ENCODE peak calls at places on chromosome 1, in seven cellular contexts. One of them, this sample, is unnamed.
A peak's percentile ranks its signal among the peaks of the same experiment; 100 is the strongest.

GRCh38 chr1:2394220-2394619 is 2.6 kb downstream of the RER1 start:
- DNase-seq in HL-60: no peak
- DNase-seq in uterus: no peak
- DNase-seq in body of pancreas: no peak
- DNase-seq in astrocyte: no peak
- DNase-seq in substantia nigra: no peak
- DNase-seq in keratinocyte: no peak
- DNase-seq in this sample: no peak

GRCh38 chr1:240282061-240282830 is 190.6 kb downstream of the FMN2 start:
- DNase-seq in HL-60: no peak
- DNase-seq in uterus: no peak
- DNase-seq in body of pancreas: no peak
- DNase-seq in astrocyte: no peak
- DNase-seq in substantia nigra: no peak
- DNase-seq in keratinocyte: no peak
- DNase-seq in this sample: no peak

GRCh38 chr1:27408151-27408550 is 15.7 kb downstream of the GPR3 start:
- DNase-seq in HL-60: no peak
- DNase-seq in uterus: no peak
- DNase-seq in body of pancreas: no peak
- DNase-seq in astrocyte: peak; percentile 61
- DNase-seq in substantia nigra: no peak
- DNase-seq in keratinocyte: no peak
- DNase-seq in this sample: no peak

GRCh38 chr1:56508523-56508983 is 70.8 kb downstream of the PLPP3 start:
- DNase-seq in HL-60: peak; percentile 53
- DNase-seq in uterus: no peak
- DNase-seq in body of pancreas: peak; percentile 85
- DNase-seq in astrocyte: no peak
- DNase-seq in substantia nigra: no peak
- DNase-seq in keratinocyte: peak; percentile 28
- DNase-seq in this sample: no peak

GRCh38 chr1:113917400-113918082 is 11.6 kb upstream of the HIPK1 start:
- DNase-seq in HL-60: no peak
- DNase-seq in uterus: no peak
- DNase-seq in body of pancreas: no peak
- DNase-seq in astrocyte: no peak
- DNase-seq in substantia nigra: no peak
- DNase-seq in keratinocyte: peak; percentile 72
- DNase-seq in this sample: no peak

GRCh38 chr1:170414989-170415733 is 116.8 kb upstream of the GORAB start:
- DNase-seq in HL-60: no peak
- DNase-seq in uterus: peak; percentile 30
- DNase-seq in body of pancreas: no peak
- DNase-seq in astrocyte: peak; percentile 42
- DNase-seq in substantia nigra: no peak
- DNase-seq in keratinocyte: no peak
- DNase-seq in this sample: no peak

GRCh38 chr1:66403031-66403731 is 130.8 kb upstream of the SGIP1 start:
- DNase-seq in HL-60: no peak
- DNase-seq in uterus: no peak
- DNase-seq in body of pancreas: no peak
- DNase-seq in astrocyte: no peak
- DNase-seq in substantia nigra: no peak
- DNase-seq in keratinocyte: no peak
- DNase-seq in this sample: no peak

GRCh38 chr1:51920130-51920529 is 41.6 kb upstream of the NRDC start:
- DNase-seq in HL-60: no peak
- DNase-seq in uterus: no peak
- DNase-seq in body of pancreas: no peak
- DNase-seq in astrocyte: no peak
- DNase-seq in substantia nigra: no peak
- DNase-seq in keratinocyte: no peak
- DNase-seq in this sample: no peak

GRCh38 chr1:47938556-47938955 is 58.6 kb downstream of the TRABD2B start:
- DNase-seq in HL-60: no peak
- DNase-seq in uterus: no peak
- DNase-seq in body of pancreas: no peak
- DNase-seq in astrocyte: no peak
- DNase-seq in substantia nigra: no peak
- DNase-seq in keratinocyte: no peak
- DNase-seq in this sample: no peak

GRCh38 chr1:47189844-47190562 is at the start of gene PDZK1IP1:
- DNase-seq in HL-60: no peak
- DNase-seq in uterus: peak; percentile 75
- DNase-seq in body of pancreas: peak; percentile 91
- DNase-seq in astrocyte: peak; percentile 63
- DNase-seq in substantia nigra: peak; percentile 10
- DNase-seq in keratinocyte: no peak
- DNase-seq in this sample: peak; percentile 89

GRCh38 chr1:154759196-154759595 is 110.9 kb downstream of the KCNN3 start:
- DNase-seq in HL-60: no peak
- DNase-seq in uterus: peak; percentile 12
- DNase-seq in body of pancreas: no peak
- DNase-seq in astrocyte: no peak
- DNase-seq in substantia nigra: no peak
- DNase-seq in keratinocyte: no peak
- DNase-seq in this sample: no peak

GRCh38 chr1:52904590-52905375 is 16.8 kb downstream of the ECHDC2 start:
- DNase-seq in HL-60: peak; percentile 32
- DNase-seq in uterus: no peak
- DNase-seq in body of pancreas: peak; percentile 27
- DNase-seq in astrocyte: no peak
- DNase-seq in substantia nigra: no peak
- DNase-seq in keratinocyte: no peak
- DNase-seq in this sample: no peak

GRCh38 chr1:163924041-163924440 is 602.3 kb downstream of the NUF2 start:
- DNase-seq in HL-60: peak; percentile 48
- DNase-seq in uterus: no peak
- DNase-seq in body of pancreas: no peak
- DNase-seq in astrocyte: no peak
- DNase-seq in substantia nigra: no peak
- DNase-seq in keratinocyte: no peak
- DNase-seq in this sample: no peak

GRCh38 chr1:111706921-111707320 is 32.3 kb downstream of the INKA2 start:
- DNase-seq in HL-60: no peak
- DNase-seq in uterus: no peak
- DNase-seq in body of pancreas: no peak
- DNase-seq in astrocyte: peak; percentile 25
- DNase-seq in substantia nigra: no peak
- DNase-seq in keratinocyte: no peak
- DNase-seq in this sample: no peak

GRCh38 chr1:158037876-158038359 is 44.5 kb downstream of the KIRREL1 start:
- DNase-seq in HL-60: no peak
- DNase-seq in uterus: no peak
- DNase-seq in body of pancreas: no peak
- DNase-seq in astrocyte: no peak
- DNase-seq in substantia nigra: no peak
- DNase-seq in keratinocyte: no peak
- DNase-seq in this sample: no peak

GRCh38 chr1:205451202-205451601 is 4.6 kb downstream of the BLACAT1 start:
- DNase-seq in HL-60: no peak
- DNase-seq in uterus: no peak
- DNase-seq in body of pancreas: no peak
- DNase-seq in astrocyte: no peak
- DNase-seq in substantia nigra: no peak
- DNase-seq in keratinocyte: peak; percentile 63
- DNase-seq in this sample: no peak

GRCh38 chr1:19436716-19437476 is 48.4 kb downstream of the CAPZB start:
- DNase-seq in HL-60: peak; percentile 85
- DNase-seq in uterus: peak; percentile 74
- DNase-seq in body of pancreas: peak; percentile 62
- DNase-seq in astrocyte: peak; percentile 46
- DNase-seq in substantia nigra: peak; percentile 35
- DNase-seq in keratinocyte: no peak
- DNase-seq in this sample: no peak

GRCh38 chr1:229101011-229101410 is 169.9 kb upstream of the RAB4A start:
- DNase-seq in HL-60: no peak
- DNase-seq in uterus: no peak
- DNase-seq in body of pancreas: no peak
- DNase-seq in astrocyte: no peak
- DNase-seq in substantia nigra: no peak
- DNase-seq in keratinocyte: no peak
- DNase-seq in this sample: no peak

GRCh38 chr1:36339615-36340014 is 16.2 kb upstream of the EVA1B start:
- DNase-seq in HL-60: no peak
- DNase-seq in uterus: no peak
- DNase-seq in body of pancreas: no peak
- DNase-seq in astrocyte: no peak
- DNase-seq in substantia nigra: no peak
- DNase-seq in keratinocyte: no peak
- DNase-seq in this sample: no peak
- H3K27ac ChIP-seq in HL-60: no peak overlapping the region
- H3K27ac ChIP-seq in uterus: no peak overlapping the region
- H3K27ac ChIP-seq in body of pancreas: no peak overlapping the region
- H3K27ac ChIP-seq in astrocyte: no peak overlapping the region
- H3K27ac ChIP-seq in substantia nigra: no peak overlapping the region
- H3K27ac ChIP-seq in keratinocyte: no peak overlapping the region
- H3K27ac ChIP-seq in this sample: no peak overlapping the region

DNA sequence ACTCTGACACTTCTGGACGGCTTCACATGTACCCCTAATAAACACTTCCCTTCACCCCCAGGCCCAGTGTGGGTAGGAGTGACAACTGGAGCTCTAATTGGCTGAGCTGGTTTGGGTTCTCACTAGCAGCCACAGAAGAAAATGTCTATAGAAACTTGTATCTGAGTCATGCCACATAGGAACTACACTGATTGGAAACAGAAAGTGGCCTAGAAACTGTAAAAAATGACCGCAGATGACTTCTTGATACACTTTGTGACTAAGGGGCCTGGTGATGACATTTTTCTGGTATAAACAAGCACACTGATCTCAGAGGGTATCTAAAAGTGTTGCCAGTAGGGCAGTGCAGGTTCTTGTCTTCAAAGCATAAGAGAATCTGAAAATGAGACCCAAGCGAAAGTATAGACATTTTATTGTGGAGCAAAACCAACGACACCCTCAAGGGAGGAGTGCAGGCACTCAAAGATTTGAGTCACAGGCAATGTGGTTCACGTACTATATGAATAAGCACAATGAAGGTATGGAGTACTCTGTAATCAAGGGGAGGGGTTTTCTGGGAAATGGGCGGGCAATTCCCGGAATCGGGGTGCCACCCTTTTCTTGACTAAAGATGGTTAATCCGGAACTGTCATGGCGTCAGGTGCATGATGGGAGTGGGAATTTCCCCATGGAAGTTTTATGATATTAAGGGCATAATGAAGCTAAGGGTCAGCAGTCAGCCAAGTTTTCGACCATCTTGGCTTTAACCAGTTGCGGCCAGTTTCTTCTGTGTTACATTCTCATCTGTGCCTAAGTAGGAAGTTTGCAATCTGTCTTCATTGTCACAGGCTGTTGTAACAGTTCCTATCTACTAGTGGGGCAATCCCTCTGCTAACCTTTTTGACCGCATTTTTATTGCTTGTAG is at the start of gene AIM2:
- DNase-seq in HL-60: peak; percentile 88
- DNase-seq in uterus: no peak
- DNase-seq in body of pancreas: no peak
- DNase-seq in astrocyte: peak; percentile 4
- DNase-seq in substantia nigra: no peak
- DNase-seq in keratinocyte: no peak
- DNase-seq in this sample: no peak
- H3K27ac ChIP-seq in HL-60: peak within 1 kb of the TSS; percentile 72
- H3K27ac ChIP-seq in uterus: no peak within 1 kb of the TSS
- H3K27ac ChIP-seq in body of pancreas: no peak within 1 kb of the TSS
- H3K27ac ChIP-seq in astrocyte: no peak within 1 kb of the TSS
- H3K27ac ChIP-seq in substantia nigra: no peak within 1 kb of the TSS
- H3K27ac ChIP-seq in keratinocyte: no peak within 1 kb of the TSS
- H3K27ac ChIP-seq in this sample: no peak within 1 kb of the TSS

GRCh38 chr1:199174336-199174735 is 535.5 kb downstream of the PTPRC start:
- DNase-seq in HL-60: no peak
- DNase-seq in uterus: no peak
- DNase-seq in body of pancreas: no peak
- DNase-seq in astrocyte: no peak
- DNase-seq in substantia nigra: no peak
- DNase-seq in keratinocyte: no peak
- DNase-seq in this sample: no peak
- H3K27ac ChIP-seq in HL-60: no peak overlapping the region
- H3K27ac ChIP-seq in uterus: no peak overlapping the region
- H3K27ac ChIP-seq in body of pancreas: no peak overlapping the region
- H3K27ac ChIP-seq in astrocyte: no peak overlapping the region
- H3K27ac ChIP-seq in substantia nigra: no peak overlapping the region
- H3K27ac ChIP-seq in keratinocyte: no peak overlapping the region
- H3K27ac ChIP-seq in this sample: no peak overlapping the region

GRCh38 chr1:208108646-208109330 is 135.4 kb downstream of the PLXNA2 start:
- DNase-seq in HL-60: no peak
- DNase-seq in uterus: no peak
- DNase-seq in body of pancreas: no peak
- DNase-seq in astrocyte: no peak
- DNase-seq in substantia nigra: no peak
- DNase-seq in keratinocyte: no peak
- DNase-seq in this sample: no peak
- H3K27ac ChIP-seq in HL-60: no peak overlapping the region
- H3K27ac ChIP-seq in uterus: no peak overlapping the region
- H3K27ac ChIP-seq in body of pancreas: no peak overlapping the region
- H3K27ac ChIP-seq in astrocyte: no peak overlapping the region
- H3K27ac ChIP-seq in substantia nigra: no peak overlapping the region
- H3K27ac ChIP-seq in keratinocyte: no peak overlapping the region
- H3K27ac ChIP-seq in this sample: no peak overlapping the region

GRCh38 chr1:223504741-223505140 is 111.5 kb downstream of the CCDC185 start:
- DNase-seq in HL-60: no peak
- DNase-seq in uterus: peak; percentile 22
- DNase-seq in body of pancreas: peak; percentile 14
- DNase-seq in astrocyte: peak; percentile 93
- DNase-seq in substantia nigra: no peak
- DNase-seq in keratinocyte: peak; percentile 70
- DNase-seq in this sample: no peak
- H3K27ac ChIP-seq in HL-60: no peak overlapping the region
- H3K27ac ChIP-seq in uterus: no peak overlapping the region
- H3K27ac ChIP-seq in body of pancreas: no peak overlapping the region
- H3K27ac ChIP-seq in astrocyte: peak overlapping the region; percentile 13
- H3K27ac ChIP-seq in substantia nigra: no peak overlapping the region
- H3K27ac ChIP-seq in keratinocyte: peak overlapping the region; percentile 41
- H3K27ac ChIP-seq in this sample: no peak overlapping the region

GRCh38 chr1:15748264-15748663 is 6.0 kb downstream of the TMEM82 start:
- DNase-seq in HL-60: no peak
- DNase-seq in uterus: no peak
- DNase-seq in body of pancreas: no peak
- DNase-seq in astrocyte: no peak
- DNase-seq in substantia nigra: no peak
- DNase-seq in keratinocyte: no peak
- DNase-seq in this sample: no peak
- H3K27ac ChIP-seq in HL-60: no peak overlapping the region
- H3K27ac ChIP-seq in uterus: no peak overlapping the region
- H3K27ac ChIP-seq in body of pancreas: no peak overlapping the region
- H3K27ac ChIP-seq in astrocyte: no peak overlapping the region
- H3K27ac ChIP-seq in substantia nigra: no peak overlapping the region
- H3K27ac ChIP-seq in keratinocyte: no peak overlapping the region
- H3K27ac ChIP-seq in this sample: peak overlapping the region; percentile 93

This sample was measured in thoracic aorta.